ENCODE peak calls at places on chromosomes 11 and 22, in seven cellular contexts. O is NCI-H2171 treated with DMSO at 0.1 percent for 48 hours, V is kidney, M is mucosa of descending colon, W is hippocampal formation, C is ovary, I is PC-9. L is an unnamed sample.

GRCh38 chr22:39144101-39144815 is 8.2 kb downstream of the CBX7 start:
- DNase-seq in V (peak), C (no peak), O (no peak), I (no peak), W (no peak), M (peak), L (peak)

GRCh38 chr22:21937821-21938070 is 14.9 kb downstream of the PPM1F start:
- DNase-seq in W (no peak), C (no peak), O (no peak), I (no peak), V (no peak), M (no peak), L (no peak)

GRCh38 chr11:61602775-61603569 is 22.1 kb upstream of the SYT7 start:
- DNase-seq in I (peak), W (no peak), O (peak), M (peak), C (peak), V (peak), L (peak)

GRCh38 chr11:119726150-119726553 is 2.8 kb downstream of the NECTIN1 start:
- DNase-seq in V (no peak), I (no peak), O (peak), M (no peak), W (no peak), C (no peak), L (no peak)

GRCh38 chr11:67261942-67262681 is 4.2 kb upstream of the GRK2 start:
- DNase-seq in W (no peak), O (no peak), C (peak), V (peak), I (no peak), M (peak), L (peak)

GRCh38 chr11:114348200-114349191 is 51.8 kb downstream of the C11orf71 start:
- DNase-seq in V (no peak), O (peak), M (no peak), I (peak), W (peak), C (no peak), L (peak)

GRCh38 chr22:49380095-49380827 is 447.4 kb downstream of the BRD1 start:
- DNase-seq in W (no peak), I (no peak), V (no peak), O (no peak), C (no peak), M (no peak), L (no peak)

GRCh38 chr11:61339490-61339878 is 6.5 kb downstream of the TKFC start:
- DNase-seq in M (no peak), C (no peak), I (no peak), W (no peak), O (no peak), V (no peak), L (no peak)

GRCh38 chr11:62889484-62890437 is 9.1 kb downstream of the SLC3A2 start:
- DNase-seq in C (no peak), V (no peak), I (peak), W (no peak), M (peak), O (peak), L (peak)

GRCh38 chr22:35218079-35218478 is 39.2 kb upstream of the HMGXB4 start:
- DNase-seq in W (no peak), V (no peak), M (no peak), I (no peak), C (no peak), O (no peak), L (no peak)

GRCh38 chr22:38383417-38383816 is 66.2 kb upstream of the CSNK1E start:
- DNase-seq in O (no peak), V (no peak), C (no peak), I (no peak), W (no peak), M (no peak), L (no peak)